ENCODE peak calls at places on chromosomes 2 and 18, in ten cellular contexts. V, G, A, I, Q, M, N, Z, E and F are unnamed samples.
A peak's percentile ranks its signal among the peaks of the same experiment; 100 is the strongest.

GRCh38 chr18:49460958-49461601 is 635 bp upstream of the DYM start:
- DNase-seq in V (no peak), G (no peak), A (no peak), I (no peak), Q (no peak), M (no peak), N (no peak), Z (no peak), E (no peak), F (no peak)

GRCh38 chr18:46260016-46260878 is 156.1 kb downstream of the HAUS1 start:
- DNase-seq in V (no peak), G (no peak), A (no peak), I (no peak), Q (no peak), M (no peak), N (no peak), Z (no peak), E (no peak), F (no peak)

GRCh38 chr2:125085904-125086303 is 1060.8 kb downstream of the CNTNAP5 start:
- DNase-seq in V (no peak), G (no peak), A (no peak), I (no peak), Q (no peak), M (no peak), N (no peak), Z (no peak), E (no peak), F (no peak)

GRCh38 chr18:57743008-57743407 is 60.1 kb downstream of the ATP8B1 start:
- DNase-seq in V (no peak), G (no peak), A (no peak), I (peak; percentile 52), Q (no peak), M (no peak), N (no peak), Z (no peak), E (no peak), F (peak; percentile 45)

GRCh38 chr2:113240915-113241911 is 37.5 kb downstream of the PAX8 start:
- DNase-seq in V (no peak), G (no peak), A (no peak), I (peak; percentile 93), Q (peak; percentile 90), M (peak; percentile 75), N (no peak), Z (no peak), E (peak; percentile 29), F (peak; percentile 90)

GRCh38 chr2:119748135-119748534 is 11.6 kb upstream of the PTPN4 start:
- DNase-seq in V (no peak), G (no peak), A (no peak), I (no peak), Q (no peak), M (no peak), N (no peak), Z (no peak), E (no peak), F (no peak)

GRCh38 chr2:223600056-223600455 is 2.1 kb downstream of the SCG2 start:
- DNase-seq in V (no peak), G (no peak), A (no peak), I (no peak), Q (no peak), M (no peak), N (no peak), Z (no peak), E (no peak), F (no peak)

GRCh38 chr2:221596192-221596591 is 24.1 kb upstream of the EPHA4 start:
- DNase-seq in V (no peak), G (no peak), A (no peak), I (peak; percentile 13), Q (no peak), M (no peak), N (no peak), Z (no peak), E (no peak), F (no peak)

GRCh38 chr2:71856709-71857525 is 290.7 kb downstream of the CYP26B1 start:
- DNase-seq in V (no peak), G (peak; percentile 68), A (no peak), I (peak; percentile 13), Q (no peak), M (no peak), N (peak; percentile 43), Z (no peak), E (no peak), F (no peak)

GRCh38 chr18:9516437-9517064 is 41.2 kb downstream of the RALBP1 start:
- DNase-seq in V (peak; percentile 22), G (peak; percentile 54), A (no peak), I (peak; percentile 65), Q (no peak), M (no peak), N (peak; percentile 10), Z (peak; percentile 37), E (no peak), F (no peak)

GRCh38 chr18:10195529-10195928 is 258.9 kb upstream of the APCDD1 start:
- DNase-seq in V (no peak), G (no peak), A (no peak), I (no peak), Q (no peak), M (no peak), N (no peak), Z (no peak), E (no peak), F (no peak)